ENCODE peak calls at places on chromosomes 3 and 15, in six cellular contexts. Q is BJ, X is B cell, R is AG10803, G is AG04450, O is cardiac muscle cell. I is an unnamed sample.

GRCh38 chr15:60363024-60363674 is 34.6 kb downstream of the ANXA2 start:
- DNase-seq in Q (no peak), X (no peak), R (no peak), G (no peak), O (no peak), I (no peak)

GRCh38 chr3:13013994-13014754 is 59.1 kb downstream of the IQSEC1 start:
- DNase-seq in Q (no peak), X (no peak), R (no peak), G (no peak), O (no peak), I (peak)

GRCh38 chr3:45952456-45952855 is 9.2 kb downstream of the CXCR6 start:
- DNase-seq in Q (no peak), X (no peak), R (peak), G (no peak), O (peak), I (no peak)

GRCh38 chr3:115275897-115276296 is 128.8 kb upstream of the ZBTB20 start:
- DNase-seq in Q (no peak), X (no peak), R (peak), G (no peak), O (peak), I (no peak)

GRCh38 chr15:75454471-75455418 is 3.3 kb upstream of the SIN3A start:
- DNase-seq in Q (no peak), X (peak), R (peak), G (no peak), O (no peak), I (peak)

GRCh38 chr3:112770026-112770626 is 76.5 kb downstream of the CD200R1L start:
- DNase-seq in Q (no peak), X (no peak), R (peak), G (no peak), O (peak), I (no peak)

GRCh38 chr15:58440181-58440910 is 8.6 kb downstream of the LIPC start:
- DNase-seq in Q (peak), X (no peak), R (peak), G (no peak), O (peak), I (no peak)

GRCh38 chr3:14525685-14526631 is 14.2 kb downstream of the GRIP2 start:
- DNase-seq in Q (peak), X (no peak), R (peak), G (no peak), O (peak), I (peak)

GRCh38 chr3:197426161-197426566 is 127.8 kb upstream of the DLG1 start:
- DNase-seq in Q (no peak), X (no peak), R (peak), G (no peak), O (peak), I (no peak)

GRCh38 chr15:51931638-51932037 is 39.9 kb downstream of the LEO1 start:
- DNase-seq in Q (peak), X (no peak), R (peak), G (no peak), O (no peak), I (no peak)

GRCh38 chr15:31004220-31004733 is 12.8 kb upstream of the MTMR10 start:
- DNase-seq in Q (no peak), X (peak), R (no peak), G (no peak), O (no peak), I (no peak)

GRCh38 chr3:87580782-87581181 is 304.4 kb upstream of the POU1F1 start:
- DNase-seq in Q (no peak), X (no peak), R (no peak), G (no peak), O (no peak), I (no peak)

GRCh38 chr15:57158589-57158988 is 217.7 kb upstream of the CGNL1 start:
- DNase-seq in Q (no peak), X (no peak), R (peak), G (no peak), O (peak), I (no peak)

GRCh38 chr15:80679805-80680175 is 15.3 kb upstream of the ABHD17C start:
- DNase-seq in Q (no peak), X (no peak), R (no peak), G (no peak), O (no peak), I (no peak)

GRCh38 chr3:64612082-64612860 is 75.5 kb downstream of the ADAMTS9 start:
- DNase-seq in Q (no peak), X (no peak), R (peak), G (no peak), O (peak), I (no peak)

GRCh38 chr3:30620402-30621360 is 14.3 kb downstream of the TGFBR2 start:
- DNase-seq in Q (no peak), X (no peak), R (no peak), G (no peak), O (no peak), I (no peak)

GRCh38 chr3:46890132-46890531 is 12.6 kb downstream of the PTH1R start:
- DNase-seq in Q (no peak), X (no peak), R (no peak), G (no peak), O (no peak), I (no peak)

GRCh38 chr15:60788514-60789091 is 309.7 kb upstream of the ICE2 start:
- DNase-seq in Q (no peak), X (no peak), R (no peak), G (no peak), O (no peak), I (no peak)

GRCh38 chr15:77384589-77385359 is 35.1 kb downstream of the PEAK1 start:
- DNase-seq in Q (no peak), X (no peak), R (no peak), G (no peak), O (no peak), I (no peak)

GRCh38 chr3:175335229-175335628 is 476.1 kb downstream of the NAALADL2 start:
- DNase-seq in Q (peak), X (no peak), R (peak), G (peak), O (no peak), I (no peak)

GRCh38 chr3:170868577-170869239 is 1.3 kb downstream of the RPL22L1 start:
- DNase-seq in Q (no peak), X (no peak), R (no peak), G (no peak), O (no peak), I (no peak)

GRCh38 chr3:10753964-10754363 is 62.1 kb upstream of the SLC6A11 start:
- DNase-seq in Q (no peak), X (no peak), R (peak), G (no peak), O (peak), I (no peak)

GRCh38 chr3:21024563-21024962 is 726.4 kb downstream of the ZNF385D start:
- DNase-seq in Q (no peak), X (no peak), R (no peak), G (no peak), O (no peak), I (no peak)

GRCh38 chr3:21020681-21021080 is 730.3 kb downstream of the ZNF385D start:
- DNase-seq in Q (no peak), X (no peak), R (no peak), G (no peak), O (no peak), I (no peak)

GRCh38 chr3:21017115-21017852 is 733.7 kb downstream of the ZNF385D start:
- DNase-seq in Q (no peak), X (no peak), R (no peak), G (no peak), O (peak), I (no peak)

GRCh38 chr3:21020043-21020442 is 731.0 kb downstream of the ZNF385D start:
- DNase-seq in Q (no peak), X (no peak), R (no peak), G (no peak), O (no peak), I (no peak)
- TF ChIP-seq CTCF in Q (no peak), X (no peak), R (no peak), G (no peak), O (no peak), I (no peak)

GRCh38 chr3:50580683-50581458 is 11.5 kb downstream of the HEMK1 start:
- DNase-seq in Q (no peak), X (no peak), R (no peak), G (no peak), O (no peak), I (no peak)
- TF ChIP-seq CTCF in Q (no peak), X (no peak), R (peak), G (peak), O (no peak), I (no peak)

GRCh38 chr3:2096196-2096595 is 2.5 kb upstream of the CNTN4 start:
- DNase-seq in Q (no peak), X (no peak), R (no peak), G (no peak), O (no peak), I (no peak)

GRCh38 chr3:2097641-2098191 is 950 bp upstream of the CNTN4 start:
- DNase-seq in Q (no peak), X (no peak), R (no peak), G (no peak), O (no peak), I (no peak)

GRCh38 chr3:2099028-2099671 is 484 bp downstream of the CNTN4 start:
- DNase-seq in Q (no peak), X (no peak), R (no peak), G (no peak), O (no peak), I (peak)

GRCh38 chr3:2099779-2100191 is 1.1 kb downstream of the CNTN4 start:
- DNase-seq in Q (no peak), X (no peak), R (no peak), G (no peak), O (no peak), I (no peak)

GRCh38 chr3:2098398-2099027 is at the start of gene CNTN4:
- DNase-seq in Q (no peak), X (peak), R (no peak), G (no peak), O (peak), I (no peak)
- TF ChIP-seq CTCF in Q (no peak), X (no peak), R (no peak), G (no peak), O (no peak), I (peak)

DNA sequence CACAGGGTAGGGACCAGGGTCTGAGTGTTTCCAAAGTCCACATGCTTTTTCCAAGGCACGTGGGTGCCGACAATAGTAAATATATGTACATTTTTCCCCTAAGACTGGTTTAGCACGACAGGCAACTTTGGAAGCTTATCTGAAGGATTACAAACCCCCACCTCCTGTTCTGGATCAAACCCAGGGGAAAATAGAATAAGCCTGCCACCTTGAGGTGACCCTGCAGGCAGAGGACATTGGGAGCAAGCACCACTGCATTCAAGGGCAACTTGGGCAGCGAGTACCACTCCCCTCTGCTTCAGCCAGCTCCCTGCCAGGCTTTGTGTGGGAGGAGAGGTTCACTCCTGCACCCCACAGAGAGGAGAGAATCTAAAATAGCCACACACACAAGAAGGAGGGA is 44.8 kb downstream of the KBTBD12 start:
- DNase-seq in Q (no peak), X (no peak), R (no peak), G (no peak), O (peak), I (no peak)
- TF ChIP-seq CTCF in Q (peak), X (no peak), R (peak), G (peak), O (peak), I (peak)

GRCh38 chr3:100540791-100541334 is 48.4 kb downstream of the TMEM45A start:
- DNase-seq in Q (no peak), X (no peak), R (peak), G (no peak), O (no peak), I (no peak)
- TF ChIP-seq CTCF in Q (no peak), X (no peak), R (no peak), G (no peak), O (no peak), I (no peak)

DNA sequence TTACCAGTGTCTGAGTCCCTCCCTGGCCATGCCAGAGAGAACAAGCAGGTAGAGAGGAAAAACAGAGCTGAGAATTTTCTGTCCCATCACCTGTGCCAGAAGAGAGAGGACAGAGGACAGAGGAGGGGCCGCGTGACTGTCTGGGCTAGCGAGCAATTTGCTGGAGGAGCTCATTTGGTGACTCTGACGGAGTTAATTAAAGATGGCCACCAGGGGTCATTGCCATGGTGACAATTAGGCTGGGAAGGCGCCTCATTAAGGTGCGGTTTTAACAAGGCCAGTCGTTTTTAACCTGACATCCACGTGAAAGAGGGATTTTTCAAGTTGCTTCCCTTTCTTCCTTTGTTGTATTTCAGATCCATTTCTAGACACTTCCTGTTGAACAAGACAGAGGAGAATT is 72.4 kb downstream of the RHCG start:
- DNase-seq in Q (no peak), X (no peak), R (no peak), G (no peak), O (no peak), I (no peak)
- TF ChIP-seq CTCF in Q (no peak), X (no peak), R (no peak), G (no peak), O (no peak), I (no peak)

GRCh38 chr3:127668906-127669305 is 3.8 kb upstream of the ABTB1 start:
- DNase-seq in Q (no peak), X (no peak), R (no peak), G (no peak), O (no peak), I (no peak)
- TF ChIP-seq CTCF in Q (no peak), X (no peak), R (no peak), G (no peak), O (no peak), I (no peak)

DNA sequence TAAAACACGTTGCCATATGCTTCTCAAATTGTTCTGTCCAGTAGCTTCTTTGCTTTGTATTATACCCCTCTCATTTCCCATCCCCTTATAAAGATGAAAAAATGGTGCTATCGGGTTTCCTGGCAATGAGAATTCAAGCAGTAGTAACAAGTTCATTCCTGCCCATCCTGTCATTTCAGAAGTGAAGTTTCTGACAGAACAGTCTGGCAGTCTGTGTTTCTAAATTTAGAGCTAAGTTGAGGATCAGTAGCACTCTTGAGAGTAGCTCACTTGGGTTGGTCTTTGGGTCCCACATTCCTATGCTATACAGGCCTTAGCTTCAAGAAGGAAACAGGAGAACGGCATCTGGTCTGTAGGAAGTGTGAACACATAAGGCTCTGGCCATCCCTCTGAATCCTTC is 134.6 kb downstream of the GHSR start:
- DNase-seq in Q (no peak), X (no peak), R (no peak), G (no peak), O (no peak), I (no peak)
- TF ChIP-seq CTCF in Q (no peak), X (no peak), R (no peak), G (no peak), O (no peak), I (no peak)

DNA sequence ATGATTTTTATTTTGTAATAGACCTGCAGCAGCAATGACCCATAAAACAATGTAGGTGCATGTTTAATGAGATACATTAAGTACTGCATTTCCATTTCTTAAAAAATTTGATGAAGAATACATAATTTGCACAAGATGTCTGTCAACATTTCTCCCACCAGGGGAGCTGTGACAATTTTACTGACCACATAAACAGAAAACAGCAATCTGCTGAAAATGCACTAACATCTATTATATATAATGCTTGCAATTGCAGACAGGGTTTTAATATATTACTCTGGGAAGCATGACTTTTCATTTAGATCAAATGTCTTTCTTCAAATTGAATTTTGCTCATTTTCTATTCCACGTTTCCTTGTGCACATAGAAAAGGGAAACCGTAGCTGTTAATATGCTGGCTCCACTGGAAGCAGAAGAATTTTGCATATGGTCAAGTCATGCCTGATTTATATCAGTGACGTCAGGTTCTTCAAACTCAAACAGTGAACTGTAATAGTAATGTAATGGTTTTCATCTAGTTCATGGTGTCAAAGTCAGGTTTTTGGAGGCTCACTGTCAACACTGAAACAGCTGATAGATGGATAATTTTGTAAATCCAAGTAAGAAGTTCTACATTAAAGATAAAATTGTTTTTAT is 79.8 kb upstream of the IGF1R start:
- DNase-seq in Q (no peak), X (no peak), R (no peak), G (no peak), O (peak), I (no peak)
- TF ChIP-seq CTCF in Q (peak), X (no peak), R (peak), G (peak), O (peak), I (peak)